ENCODE peak calls at places on chromosome X, in ten cellular contexts. O is tibial artery, K is esophagus squamous epithelium, W is endothelial cell, C is natural killer cell, S is heart left ventricle, I is progenitor cell of endocrine pancreas, F is lower leg skin, R is fibroblast of lung, J is H1. E is an unnamed sample.

GRCh38 chrX:1534321-1535168 is 2.4 kb downstream of the P2RY8 start:
- DNase-seq in O (no peak), K (no peak), W (no peak), C (peak), S (no peak), I (no peak), F (peak), R (no peak), J (peak), E (peak)

GRCh38 chrX:123338240-123338639 is 154.2 kb downstream of the GRIA3 start:
- DNase-seq in O (no peak), K (no peak), W (no peak), C (no peak), S (no peak), I (no peak), F (no peak), R (peak), J (no peak), E (no peak)

GRCh38 chrX:154398668-154399526 is 720 bp downstream of the RPL10 start:
- DNase-seq in O (peak), K (peak), W (peak), C (peak), S (peak), I (peak), F (peak), R (peak), J (peak), E (peak)

GRCh38 chrX:104370089-104370488 is 115.4 kb upstream of the ESX1 start:
- DNase-seq in O (no peak), K (no peak), W (peak), C (no peak), S (no peak), I (no peak), F (no peak), R (no peak), J (no peak), E (no peak)

GRCh38 chrX:129115104-129115503 is 408.2 kb downstream of the SMARCA1 start:
- DNase-seq in O (no peak), K (no peak), W (peak), C (no peak), S (no peak), I (no peak), F (no peak), R (peak), J (peak), E (no peak)

GRCh38 chrX:34365482-34365881 is 233.4 kb upstream of the FAM47A start:
- DNase-seq in O (no peak), K (no peak), W (peak), C (no peak), S (no peak), I (no peak), F (no peak), R (no peak), J (no peak), E (no peak)

GRCh38 chrX:111338095-111338698 is 67.9 kb upstream of the CAPN6 start:
- DNase-seq in O (no peak), K (no peak), W (no peak), C (no peak), S (no peak), I (no peak), F (no peak), R (no peak), J (no peak), E (no peak)

GRCh38 chrX:110678591-110678990 is 117.0 kb downstream of the CHRDL1 start:
- DNase-seq in O (no peak), K (no peak), W (no peak), C (no peak), S (no peak), I (no peak), F (no peak), R (no peak), J (no peak), E (no peak)

GRCh38 chrX:38365939-38366338 is 13.5 kb downstream of the OTC start:
- DNase-seq in O (no peak), K (no peak), W (no peak), C (no peak), S (no peak), I (no peak), F (no peak), R (no peak), J (no peak), E (no peak)

GRCh38 chrX:27008486-27008885 is 454.7 kb downstream of the PPP4R3C start:
- DNase-seq in O (no peak), K (no peak), W (no peak), C (no peak), S (no peak), I (no peak), F (no peak), R (no peak), J (no peak), E (no peak)

GRCh38 chrX:40176979-40177430 is 79.2 kb upstream of the BCOR start:
- DNase-seq in O (no peak), K (no peak), W (peak), C (no peak), S (no peak), I (no peak), F (no peak), R (peak), J (peak), E (no peak)

GRCh38 chrX:68487254-68487653 is 11.6 kb upstream of the YIPF6 start:
- DNase-seq in O (no peak), K (no peak), W (no peak), C (no peak), S (no peak), I (no peak), F (no peak), R (no peak), J (no peak), E (no peak)

GRCh38 chrX:68488657-68489056 is 10.2 kb upstream of the YIPF6 start:
- DNase-seq in O (no peak), K (no peak), W (no peak), C (no peak), S (no peak), I (no peak), F (no peak), R (no peak), J (no peak), E (no peak)

GRCh38 chrX:68487924-68488323 is 10.9 kb upstream of the YIPF6 start:
- DNase-seq in O (no peak), K (no peak), W (no peak), C (no peak), S (no peak), I (no peak), F (no peak), R (no peak), J (no peak), E (no peak)

GRCh38 chrX:68492583-68492982 is 6.3 kb upstream of the YIPF6 start:
- DNase-seq in O (no peak), K (no peak), W (no peak), C (no peak), S (no peak), I (no peak), F (no peak), R (no peak), J (no peak), E (no peak)

GRCh38 chrX:68490644-68491043 is 8.2 kb upstream of the YIPF6 start:
- DNase-seq in O (no peak), K (no peak), W (peak), C (no peak), S (no peak), I (no peak), F (no peak), R (no peak), J (no peak), E (no peak)
- TF ChIP-seq CTCF in O (no peak), K (peak), W (peak), C (no peak), S (no peak), I (peak), F (no peak), R (peak), J (no peak), E (peak)

GRCh38 chrX:80876877-80877276 is 67.2 kb upstream of the BRWD3 start:
- DNase-seq in O (no peak), K (no peak), W (no peak), C (no peak), S (no peak), I (no peak), F (no peak), R (peak), J (no peak), E (no peak)
- TF ChIP-seq CTCF in O (peak), K (peak), W (peak), C (peak), S (peak), I (peak), F (no peak), R (no peak), J (no peak), E (peak)

GRCh38 chrX:18410038-18410437 is 15.4 kb upstream of the CDKL5 start:
- DNase-seq in O (no peak), K (no peak), W (no peak), C (no peak), S (no peak), I (no peak), F (no peak), R (peak), J (no peak), E (no peak)
- TF ChIP-seq CTCF in O (peak), K (peak), W (no peak), C (no peak), S (peak), I (peak), F (no peak), R (peak), J (no peak), E (peak)

GRCh38 chrX:80432863-80433262 is 12.6 kb downstream of the TENT5D start:
- DNase-seq in O (peak), K (no peak), W (no peak), C (no peak), S (no peak), I (no peak), F (no peak), R (no peak), J (no peak), E (no peak)

GRCh38 chrX:80431502-80431832 is 11.2 kb downstream of the TENT5D start:
- DNase-seq in O (no peak), K (no peak), W (no peak), C (no peak), S (no peak), I (no peak), F (no peak), R (no peak), J (no peak), E (no peak)

GRCh38 chrX:80432441-80432840 is 12.2 kb downstream of the TENT5D start:
- DNase-seq in O (no peak), K (no peak), W (no peak), C (no peak), S (no peak), I (no peak), F (no peak), R (no peak), J (no peak), E (no peak)

DNA sequence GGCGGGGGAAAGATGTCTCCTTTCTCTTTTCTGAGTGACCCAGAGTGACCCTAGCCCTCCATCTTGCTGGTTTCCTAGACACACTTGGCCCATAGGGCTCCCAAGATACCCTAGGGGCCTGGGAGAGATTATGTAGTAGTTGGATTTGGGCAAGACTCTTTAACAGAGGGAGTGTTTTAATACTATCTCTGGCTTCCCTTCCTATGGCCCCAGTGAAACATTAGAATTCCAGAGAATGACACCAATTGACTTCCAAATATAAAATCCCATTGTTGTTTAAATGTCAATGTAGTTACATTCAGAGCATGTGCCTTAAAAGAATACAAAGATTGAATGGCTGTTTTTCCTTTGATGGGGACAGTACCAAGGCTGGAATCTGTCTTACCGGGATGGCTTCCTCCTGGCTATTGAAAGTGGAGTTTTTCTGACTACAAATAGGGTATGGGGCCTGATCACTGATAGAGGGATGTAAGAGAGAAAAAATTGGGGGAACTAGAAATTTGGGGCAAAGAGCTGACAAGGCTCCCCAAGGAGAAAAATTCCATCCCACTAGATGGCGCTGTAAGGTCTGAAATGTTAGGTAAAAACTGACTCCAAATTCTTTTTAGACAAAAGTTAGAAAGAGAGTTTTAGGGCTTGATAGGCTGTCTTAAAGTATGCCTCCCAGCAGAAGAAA is 10.7 kb downstream of the TENT5D start:
- DNase-seq in O (no peak), K (no peak), W (no peak), C (no peak), S (no peak), I (no peak), F (no peak), R (no peak), J (peak), E (no peak)
- TF ChIP-seq CTCF in O (no peak), K (no peak), W (peak), C (no peak), S (no peak), I (no peak), F (no peak), R (no peak), J (no peak), E (no peak)

DNA sequence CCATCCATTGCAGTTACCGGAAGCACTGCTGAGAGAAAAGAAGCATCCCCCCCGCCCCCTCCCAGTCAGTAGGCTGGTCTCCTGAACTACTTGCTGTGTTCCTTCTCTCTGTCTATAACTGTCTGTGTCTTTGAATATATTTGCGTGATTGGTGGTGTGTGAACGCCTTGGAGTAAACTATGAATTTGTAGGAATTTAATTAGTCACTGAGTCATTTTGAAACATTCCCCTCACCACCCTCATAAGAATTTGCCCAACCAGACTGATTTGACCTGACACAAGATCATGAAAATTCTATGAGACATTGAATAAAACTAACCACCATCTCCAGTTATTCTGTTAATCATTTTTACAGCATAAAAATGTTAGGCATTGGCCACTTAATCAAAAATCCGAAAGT is 6.8 kb upstream of the NXF3 start:
- DNase-seq in O (no peak), K (no peak), W (no peak), C (no peak), S (no peak), I (no peak), F (no peak), R (peak), J (no peak), E (no peak)
- TF ChIP-seq CTCF in O (no peak), K (no peak), W (no peak), C (no peak), S (no peak), I (no peak), F (no peak), R (no peak), J (no peak), E (no peak)

GRCh38 chrX:28177202-28177601 is 196.0 kb upstream of the DCAF8L1 start:
- DNase-seq in O (no peak), K (no peak), W (peak), C (no peak), S (no peak), I (no peak), F (no peak), R (no peak), J (peak), E (no peak)
- TF ChIP-seq CTCF in O (no peak), K (peak), W (peak), C (no peak), S (no peak), I (peak), F (no peak), R (no peak), J (peak), E (no peak)